ENCODE peak calls at places on chromosomes 6 and 20, in five cellular contexts. J is EH, P is astrocyte of the cerebellum, E is NCI-H146, O is M059J. B is an unnamed sample.

GRCh38 chr6:53437557-53438202 is 88.9 kb upstream of the ELOVL5 start:
- DNase-seq in P (peak), O (peak), J (peak), E (peak), B (peak)

GRCh38 chr6:55456016-55456415 is 123.0 kb downstream of the HMGCLL1 start:
- DNase-seq in E (no peak), J (no peak), O (no peak), P (peak), B (no peak)

GRCh38 chr20:8744228-8744844 is 324.6 kb upstream of the PLCB4 start:
- DNase-seq in J (peak), O (no peak), P (no peak), E (no peak), B (no peak)

GRCh38 chr20:33199026-33199425 is 18.1 kb upstream of the BPIFA3 start:
- DNase-seq in O (no peak), E (no peak), P (no peak), J (no peak), B (no peak)

GRCh38 chr6:57313711-57314471 is 3.5 kb upstream of the PRIM2 start:
- DNase-seq in E (no peak), P (peak), O (peak), J (peak), B (no peak)

GRCh38 chr6:134908906-134909516 is 40.9 kb downstream of the ALDH8A1 start:
- DNase-seq in E (no peak), J (peak), P (peak), O (peak), B (no peak)

GRCh38 chr6:87628424-87628823 is 38.5 kb downstream of the ORC3 start:
- DNase-seq in O (no peak), P (no peak), J (no peak), E (no peak), B (no peak)

GRCh38 chr6:101114703-101115102 is 233.6 kb upstream of the ASCC3 start:
- DNase-seq in P (peak), E (peak), O (peak), J (peak), B (peak)

GRCh38 chr20:7851031-7851490 is 89.2 kb downstream of the HAO1 start:
- DNase-seq in E (no peak), O (peak), P (no peak), J (peak), B (no peak)

GRCh38 chr20:18187020-18187419 is 49.4 kb downstream of the KAT14 start:
- DNase-seq in J (no peak), O (no peak), P (no peak), E (no peak), B (no peak)

GRCh38 chr6:53432318-53433161 is 83.8 kb upstream of the ELOVL5 start:
- DNase-seq in E (peak), P (no peak), O (peak), J (peak), B (no peak)

GRCh38 chr6:162029873-162030576 is 697.5 kb downstream of the PRKN start:
- DNase-seq in P (no peak), J (no peak), E (no peak), O (no peak), B (no peak)

GRCh38 chr6:109595998-109596397 is 95.0 kb downstream of the AK9 start:
- DNase-seq in E (peak), P (no peak), O (peak), J (peak), B (no peak)

GRCh38 chr6:134826889-134827737 is 122.8 kb downstream of the ALDH8A1 start:
- DNase-seq in O (peak), E (no peak), P (peak), J (peak), B (no peak)

GRCh38 chr20:37235065-37235464 is 26.5 kb downstream of the GHRH start:
- DNase-seq in O (no peak), E (peak), P (no peak), J (no peak), B (no peak)

GRCh38 chr20:49608752-49609670 is 41.1 kb upstream of the PTGIS start:
- DNase-seq in O (peak), E (peak), J (peak), P (no peak), B (peak)

GRCh38 chr20:63005862-63006564 is 751 bp downstream of the BHLHE23 start:
- DNase-seq in O (no peak), E (peak), P (no peak), J (peak), B (no peak)

GRCh38 chr6:16043171-16044142 is 85.4 kb upstream of the MYLIP start:
- DNase-seq in P (no peak), J (no peak), E (peak), O (no peak), B (no peak)

GRCh38 chr20:62088258-62089127 is 22.8 kb upstream of the TAF4 start:
- DNase-seq in P (peak), E (no peak), J (peak), O (peak), B (no peak)

B was measured in neural crest cell.